ENCODE peak calls at places on chromosomes 16 and 17, in five cellular contexts. Z is lung, S is psoas muscle, K is endodermal cell, E is esophagus squamous epithelium. J is an unnamed sample. For H3K4me1 and H3K27me3, the result is how much of the 10 kb centered on the place peaks cover.

GRCh38 chr16:85151603-85152413 is 39.5 kb upstream of the CIBAR2 start:
- DNase-seq in Z (no peak), S (peak), K (no peak), E (no peak), J (no peak)

GRCh38 chr17:42354956-42355843 is 33.0 kb downstream of the STAT3 start:
- DNase-seq in Z (no peak), S (no peak), K (no peak), E (no peak), J (no peak)

GRCh38 chr16:85460252-85460982 is 152.7 kb upstream of the GSE1 start:
- DNase-seq in Z (no peak), S (no peak), K (peak), E (no peak), J (no peak)

GRCh38 chr16:74297296-74297665 is 667 bp downstream of the PSMD7 start:
- DNase-seq in Z (no peak), S (peak), K (no peak), E (no peak), J (peak)

GRCh38 chr17:44355310-44355640 is 8.4 kb downstream of the FAM171A2 start:
- DNase-seq in Z (no peak), S (no peak), K (peak), E (no peak), J (no peak)

GRCh38 chr17:80981062-80981902 is 10.4 kb upstream of the CHMP6 start:
- DNase-seq in Z (no peak), S (no peak), K (peak), E (no peak), J (no peak)

GRCh38 chr17:75500419-75501216 is 14.7 kb downstream of the CASKIN2 start:
- DNase-seq in Z (no peak), S (no peak), K (no peak), E (no peak), J (no peak)

GRCh38 chr17:64165347-64165746 is 35.4 kb upstream of the ERN1 start:
- DNase-seq in Z (no peak), S (no peak), K (no peak), E (no peak), J (no peak)

GRCh38 chr16:28292731-28293588 is 635 bp downstream of the SBK1 start:
- DNase-seq in Z (no peak), S (no peak), K (peak), E (no peak), J (no peak)

GRCh38 chr16:81693047-81693446 is 86.0 kb upstream of the PLCG2 start:
- DNase-seq in Z (no peak), S (no peak), K (no peak), E (no peak), J (no peak)

GRCh38 chr16:2776500-2777139 is 460 bp downstream of the ELOB start:
- DNase-seq in Z (no peak), S (no peak), K (no peak), E (no peak), J (peak)

GRCh38 chr16:22098538-22099255 is 6.4 kb downstream of the VWA3A start:
- DNase-seq in Z (no peak), S (no peak), K (peak), E (no peak), J (peak)

GRCh38 chr17:78351449-78352006 is 8.3 kb downstream of the SOCS3 start:
- DNase-seq in Z (peak), S (peak), K (peak), E (no peak), J (no peak)

GRCh38 chr17:39152134-39152884 is 872 bp upstream of the PLXDC1 start:
- DNase-seq in Z (no peak), S (no peak), K (peak), E (no peak), J (no peak)

GRCh38 chr17:73311428-73311780 is 397 bp downstream of the CDC42EP4 start:
- DNase-seq in Z (no peak), S (no peak), K (peak), E (no peak), J (peak)

GRCh38 chr17:72370819-72371218 is 250.0 kb downstream of the SOX9 start:
- DNase-seq in Z (no peak), S (no peak), K (no peak), E (no peak), J (no peak)

GRCh38 chr17:76121932-76122383 is 18.4 kb upstream of the EXOC7 start:
- DNase-seq in Z (no peak), S (no peak), K (no peak), E (no peak), J (no peak)

GRCh38 chr16:5415123-5415522 is 317.5 kb upstream of the EEF2KMT start:
- DNase-seq in Z (no peak), S (no peak), K (peak), E (no peak), J (no peak)

GRCh38 chr17:42774066-42774750 is 959 bp downstream of the VPS25 start:
- DNase-seq in Z (no peak), S (no peak), K (no peak), E (no peak), J (no peak)

GRCh38 chr16:29819506-29819905 is 756 bp upstream of the MVP start:
- DNase-seq in Z (no peak), S (no peak), K (no peak), E (no peak), J (no peak)

GRCh38 chr17:13176436-13176835 is 158.6 kb upstream of the ELAC2 start:
- DNase-seq in Z (no peak), S (no peak), K (no peak), E (no peak), J (no peak)
- H3K4me1 ChIP-seq in Z (under half), S (under half), K (under half), E (under half), J (under half)

GRCh38 chr17:67276075-67276474 is 31.1 kb upstream of the HELZ start:
- DNase-seq in Z (no peak), S (no peak), K (peak), E (no peak), J (no peak)
- TF ChIP-seq CTCF in Z (no peak), S (no peak), K (peak), E (no peak), J (no peak)

DNA sequence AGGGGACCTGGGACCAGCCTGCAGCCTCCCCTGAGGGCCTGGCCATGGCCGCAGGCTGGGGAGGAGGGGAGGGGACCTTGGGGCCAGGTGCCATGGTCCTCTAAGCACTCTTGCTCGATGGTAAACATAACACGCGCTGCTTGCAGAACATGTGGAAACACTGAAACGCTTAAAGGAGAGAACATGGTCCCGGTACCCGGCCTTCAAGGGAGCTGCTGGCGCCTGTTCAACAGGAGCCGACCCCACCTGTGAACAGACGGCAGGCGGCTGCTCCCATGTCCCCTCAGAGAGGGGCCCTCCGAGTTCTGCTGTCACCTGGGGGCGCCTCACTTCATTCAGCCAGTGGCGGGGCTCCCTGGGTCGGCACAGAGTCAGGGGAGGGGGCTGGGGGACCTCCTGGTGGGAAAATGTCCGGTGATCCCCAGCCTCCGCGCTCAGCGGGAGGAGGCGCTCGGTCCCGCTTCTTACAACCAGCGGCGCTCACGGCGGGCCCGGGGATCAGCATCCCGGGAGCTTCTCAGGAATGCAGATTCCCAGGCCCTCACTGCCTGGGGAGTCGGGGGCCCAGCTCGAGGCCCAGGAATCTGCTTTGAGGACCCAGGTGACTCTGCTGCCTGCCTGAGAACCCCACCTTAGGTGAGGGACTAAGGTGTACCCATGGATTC is 854 bp upstream of the SSTR5 start:
- DNase-seq in Z (no peak), S (no peak), K (no peak), E (no peak), J (no peak)
- H3K27me3 ChIP-seq in Z (under half), S (half or more), K (under half), E (under half), J (half or more)

GRCh38 chr16:67024384-67024896 is 4.5 kb upstream of the CBFB start:
- DNase-seq in Z (no peak), S (no peak), K (no peak), E (no peak), J (no peak)

GRCh38 chr16:67027046-67027445 is 1.9 kb upstream of the CBFB start:
- DNase-seq in Z (no peak), S (no peak), K (no peak), E (no peak), J (no peak)

GRCh38 chr16:67025151-67025550 is 3.8 kb upstream of the CBFB start:
- DNase-seq in Z (no peak), S (no peak), K (no peak), E (no peak), J (no peak)

GRCh38 chr16:67028167-67028554 is 788 bp upstream of the CBFB start:
- DNase-seq in Z (no peak), S (no peak), K (no peak), E (no peak), J (no peak)

GRCh38 chr16:67026570-67026969 is 2.4 kb upstream of the CBFB start:
- DNase-seq in Z (no peak), S (no peak), K (no peak), E (no peak), J (no peak)
- H3K4me1 ChIP-seq in Z (under half), S (under half), K (under half), E (under half), J (under half)

GRCh38 chr16:47260496-47260895 is 116.8 kb upstream of the NETO2 start:
- DNase-seq in Z (no peak), S (no peak), K (no peak), E (no peak), J (no peak)

GRCh38 chr16:47254771-47255170 is 111.0 kb upstream of the NETO2 start:
- DNase-seq in Z (no peak), S (no peak), K (no peak), E (no peak), J (no peak)

GRCh38 chr16:47262938-47263337 is 119.2 kb upstream of the NETO2 start:
- DNase-seq in Z (no peak), S (no peak), K (no peak), E (no peak), J (no peak)

GRCh38 chr16:47258874-47259461 is 115.2 kb upstream of the NETO2 start:
- DNase-seq in Z (no peak), S (no peak), K (peak), E (no peak), J (peak)
- TF ChIP-seq CTCF in Z (no peak), S (peak), K (peak), E (no peak), J (peak)

GRCh38 chr16:54929090-54930033 is 1.3 kb upstream of the IRX5 start:
- DNase-seq in Z (peak), S (peak), K (peak), E (peak), J (peak)

GRCh38 chr16:54930034-54930938 is at the start of gene IRX5:
- DNase-seq in Z (peak), S (peak), K (peak), E (no peak), J (peak)

GRCh38 chr16:54931757-54932660 is 1.3 kb downstream of the IRX5 start:
- DNase-seq in Z (no peak), S (no peak), K (peak), E (no peak), J (no peak)

GRCh38 chr16:54932737-54933254 is 2.1 kb downstream of the IRX5 start:
- DNase-seq in Z (no peak), S (no peak), K (peak), E (no peak), J (no peak)

DNA sequence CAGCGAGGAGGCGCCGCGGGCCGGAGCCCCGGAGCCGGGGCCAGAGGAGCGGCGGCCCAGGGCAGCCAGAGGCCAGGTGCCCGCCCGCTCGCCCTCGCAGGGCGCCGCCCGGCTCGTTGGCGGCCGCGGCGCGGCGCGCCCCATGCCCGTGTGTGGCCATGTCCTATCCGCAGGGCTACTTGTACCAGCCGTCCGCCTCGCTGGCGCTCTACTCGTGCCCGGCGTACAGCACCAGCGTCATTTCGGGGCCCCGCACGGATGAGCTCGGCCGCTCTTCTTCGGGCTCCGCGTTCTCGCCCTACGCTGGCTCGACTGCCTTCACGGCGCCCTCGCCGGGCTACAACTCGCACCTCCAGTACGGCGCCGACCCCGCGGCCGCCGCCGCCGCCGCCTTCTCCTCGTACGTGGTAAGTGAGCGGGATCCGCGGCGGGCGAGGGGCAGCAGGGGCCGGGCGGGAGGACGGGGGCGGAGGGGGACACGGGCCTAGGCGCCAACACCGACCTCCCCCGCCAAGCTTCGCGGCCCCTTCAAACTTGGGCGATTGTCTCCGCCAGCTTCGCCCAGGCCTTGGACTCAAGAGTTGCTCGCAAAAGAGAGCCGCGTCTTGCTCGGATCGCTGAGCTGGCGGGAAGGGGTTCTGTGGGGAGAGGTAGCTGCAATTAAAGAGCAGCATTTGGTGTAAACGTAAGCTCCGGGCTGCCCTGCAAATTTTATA is 534 bp downstream of the IRX5 start:
- DNase-seq in Z (no peak), S (peak), K (peak), E (no peak), J (peak)
- H3K27me3 ChIP-seq in Z (under half), S (under half), K (under half), E (under half), J (under half)

J was measured in MM.1S.